ENCODE peak calls at places on chromosomes 3 and 15, in six cellular contexts. H is GM23248, Y is HCT116, N is PC-3, V is hepatocyte, G is GM23338. B is an unnamed sample. For H3K9me2, the result is how much of the 10 kb centered on the place peaks cover.

GRCh38 chr3:138220788-138221187 is 33.7 kb downstream of the ARMC8 start:
- DNase-seq in G (no peak), Y (no peak), V (no peak), H (no peak), N (peak), B (no peak)

GRCh38 chr3:40200754-40201316 is 108.7 kb upstream of the EIF1B start:
- DNase-seq in Y (no peak), H (no peak), V (no peak), G (no peak), N (no peak), B (no peak)

GRCh38 chr15:51288143-51289065 is 50.0 kb downstream of the CYP19A1 start:
- DNase-seq in V (peak), H (peak), Y (no peak), G (no peak), N (no peak), B (no peak)

GRCh38 chr3:42601898-42602581 is 1.6 kb downstream of the NKTR start:
- DNase-seq in Y (no peak), V (peak), G (peak), N (peak), H (peak), B (peak)

GRCh38 chr15:69304176-69304533 is 5.4 kb downstream of the PAQR5 start:
- DNase-seq in Y (peak), H (peak), N (peak), G (no peak), V (peak), B (no peak)

GRCh38 chr3:12471228-12471627 is 13.1 kb upstream of the TSEN2 start:
- DNase-seq in V (peak), G (peak), H (no peak), N (peak), Y (peak), B (no peak)

GRCh38 chr3:78878011-78878410 is 889.8 kb downstream of the ROBO1 start:
- DNase-seq in G (no peak), N (no peak), V (no peak), H (peak), Y (no peak), B (no peak)

GRCh38 chr3:62587169-62587568 is 213.8 kb upstream of the FEZF2 start:
- DNase-seq in N (peak), Y (no peak), V (no peak), H (peak), G (no peak), B (no peak)

GRCh38 chr3:126937533-126938432 is 45.1 kb upstream of the PLXNA1 start:
- DNase-seq in Y (no peak), N (peak), G (no peak), H (no peak), V (no peak), B (no peak)

GRCh38 chr3:192879346-192880031 is 38.2 kb downstream of the MB21D2 start:
- DNase-seq in Y (peak), G (peak), N (peak), V (peak), H (peak), B (no peak)

GRCh38 chr3:194727435-194728128 is 41.9 kb downstream of the FAM43A start:
- DNase-seq in N (peak), Y (no peak), G (no peak), V (no peak), H (peak), B (no peak)

GRCh38 chr3:66993082-66993481 is 5.0 kb upstream of the KBTBD8 start:
- DNase-seq in G (peak), Y (no peak), H (no peak), V (no peak), N (no peak), B (no peak)

GRCh38 chr15:100726070-100726420 is 123.7 kb downstream of the ASB7 start:
- DNase-seq in Y (no peak), V (no peak), H (no peak), G (no peak), N (no peak), B (no peak)

GRCh38 chr3:127978636-127979035 is 63.6 kb downstream of the KBTBD12 start:
- DNase-seq in V (no peak), H (peak), Y (no peak), N (no peak), G (no peak), B (no peak)

GRCh38 chr3:50961361-50961760 is 286.6 kb downstream of the DOCK3 start:
- DNase-seq in G (no peak), Y (no peak), V (no peak), N (no peak), H (no peak), B (no peak)

GRCh38 chr3:23945903-23946751 is 1.0 kb downstream of the NR1D2 start:
- DNase-seq in H (peak), Y (peak), G (peak), N (peak), V (peak), B (peak)

GRCh38 chr3:36740822-36741221 is 23.5 kb downstream of the DCLK3 start:
- DNase-seq in V (no peak), H (no peak), N (no peak), G (no peak), Y (no peak), B (no peak)

GRCh38 chr3:100810671-100811070 is 101.4 kb downstream of the TFG start:
- DNase-seq in V (no peak), G (no peak), H (peak), N (no peak), Y (no peak), B (no peak)

GRCh38 chr3:118760611-118761606 is 273.7 kb downstream of the IGSF11 start:
- DNase-seq in H (no peak), Y (no peak), V (peak), N (no peak), G (peak), B (no peak)

GRCh38 chr3:197408177-197408957 is 110.0 kb upstream of the DLG1 start:
- DNase-seq in G (no peak), Y (no peak), N (peak), H (no peak), V (peak), B (no peak)

GRCh38 chr3:94494992-94495391 is 432.1 kb downstream of the NSUN3 start:
- DNase-seq in N (no peak), H (no peak), V (no peak), G (no peak), Y (no peak), B (no peak)

GRCh38 chr3:54951405-54951804 is 23.5 kb upstream of the LRTM1 start:
- DNase-seq in Y (no peak), G (peak), H (peak), V (peak), N (peak), B (peak)

GRCh38 chr3:63969866-63970265 is 53.4 kb downstream of the PSMD6 start:
- DNase-seq in N (no peak), V (no peak), Y (no peak), G (no peak), H (no peak), B (no peak)

GRCh38 chr3:37693791-37694194 is 167.9 kb upstream of the CTDSPL start:
- DNase-seq in H (no peak), Y (no peak), V (no peak), N (no peak), G (peak), B (no peak)

GRCh38 chr15:73954188-73955145 is 28.2 kb downstream of the LOXL1 start:
- DNase-seq in H (no peak), V (peak), Y (no peak), G (no peak), N (no peak), B (no peak)

GRCh38 chr15:83571820-83572707 is 81.9 kb upstream of the ADAMTSL3 start:
- DNase-seq in N (peak), H (peak), V (peak), Y (peak), G (peak), B (peak)

GRCh38 chr15:69298697-69299441 is at the start of gene PAQR5:
- DNase-seq in Y (no peak), N (peak), V (peak), G (peak), H (peak), B (no peak)

GRCh38 chr3:157586293-157586692 is 83.1 kb upstream of the VEPH1 start:
- DNase-seq in H (no peak), N (no peak), V (no peak), Y (no peak), G (no peak), B (no peak)

GRCh38 chr15:60399246-60399915 is 1.6 kb upstream of the ANXA2 start:
- DNase-seq in V (no peak), G (peak), Y (no peak), N (no peak), H (peak), B (no peak)

GRCh38 chr3:72288955-72289707 is 504.2 kb upstream of the PROK2 start:
- DNase-seq in V (peak), N (no peak), H (peak), G (peak), Y (no peak), B (peak)

DNA sequence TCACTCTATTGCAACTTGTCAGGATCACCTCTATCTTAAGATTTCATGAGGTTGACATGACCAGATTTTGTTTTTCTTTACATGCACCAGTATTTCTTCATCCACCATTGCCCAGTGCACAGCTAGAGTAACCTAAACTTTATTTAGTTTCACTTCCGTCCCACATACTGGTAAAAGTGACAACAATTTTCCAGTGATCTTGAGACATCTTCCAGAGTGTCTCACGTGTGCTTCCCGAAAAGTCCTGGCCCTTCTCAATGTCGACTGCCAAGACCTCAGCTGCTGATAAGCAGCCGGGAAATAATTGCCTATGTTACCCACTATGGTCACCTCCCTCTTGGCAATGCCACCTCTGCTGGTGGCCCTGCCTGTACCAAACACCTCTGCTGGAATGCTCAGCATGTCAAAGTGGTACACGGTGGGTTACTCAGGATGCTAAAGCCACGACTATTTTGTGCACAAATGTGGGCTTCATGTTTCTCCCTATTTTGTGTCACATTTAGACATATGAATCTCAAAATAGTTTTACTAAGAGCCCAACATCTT is 379.7 kb upstream of the TGFBR2 start:
- DNase-seq in V (no peak), G (no peak), N (no peak), Y (no peak), H (no peak), B (no peak)
- H3K9me2 ChIP-seq in V (under half), G (under half), N (under half), Y (under half), H (under half), B (under half)

DNA sequence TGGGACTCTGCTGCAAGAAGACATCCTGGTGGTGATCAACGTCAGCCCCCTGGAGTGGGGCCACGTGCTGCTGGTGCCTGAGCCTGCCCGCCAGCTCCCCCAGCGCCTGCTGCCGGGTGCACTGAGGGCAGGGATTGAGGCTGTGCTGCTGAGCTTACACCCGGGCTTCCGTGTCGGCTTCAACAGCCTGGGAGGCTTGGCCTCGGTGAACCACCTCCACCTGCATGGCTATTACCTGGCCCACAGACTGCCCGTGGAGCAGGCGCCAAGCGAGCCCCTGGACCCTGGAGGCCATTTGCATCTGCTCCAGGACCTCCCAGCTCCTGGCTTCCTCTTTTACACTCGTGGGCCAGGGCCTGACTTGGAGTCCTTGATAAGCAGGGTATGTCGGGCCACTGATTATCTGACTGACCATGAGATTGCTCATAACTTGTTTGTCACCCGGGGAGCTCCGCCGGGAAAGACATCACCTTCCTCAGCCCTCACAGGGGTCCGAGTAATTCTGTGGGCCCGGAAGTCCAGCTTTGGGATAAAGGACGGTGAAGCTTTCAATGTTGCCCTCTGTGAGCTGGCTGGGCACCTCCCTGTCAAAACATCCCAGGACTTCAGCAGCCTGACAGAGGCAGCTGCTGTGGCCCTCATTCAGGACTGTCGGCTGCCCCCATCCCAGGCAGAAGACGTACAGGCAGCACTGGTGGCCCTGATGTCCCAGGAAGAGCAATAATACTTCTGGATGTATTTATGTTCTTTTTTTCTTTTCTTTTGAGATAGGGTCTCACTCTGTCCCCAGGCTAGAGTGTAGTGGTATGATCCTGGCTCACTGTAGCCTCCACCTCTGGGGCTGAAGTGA is 7.6 kb downstream of the GDPGP1 start:
- DNase-seq in H (no peak), V (no peak), Y (no peak), N (no peak), G (peak), B (no peak)
- H3K9me2 ChIP-seq in H (under half), V (under half), Y (under half), N (under half), G (under half), B (under half)

GRCh38 chr3:129593595-129594339 is 12.7 kb downstream of the PLXND1 start:
- DNase-seq in Y (no peak), G (peak), H (peak), V (no peak), N (no peak), B (peak)

GRCh38 chr3:129596194-129597086 is 10.0 kb downstream of the PLXND1 start:
- DNase-seq in Y (no peak), G (peak), N (no peak), V (peak), H (peak), B (no peak)

GRCh38 chr3:129593230-129593594 is 13.3 kb downstream of the PLXND1 start:
- DNase-seq in Y (no peak), G (no peak), N (no peak), H (peak), V (no peak), B (no peak)

GRCh38 chr3:129595544-129596193 is 10.8 kb downstream of the PLXND1 start:
- DNase-seq in H (no peak), G (no peak), V (no peak), N (no peak), Y (no peak), B (no peak)

DNA sequence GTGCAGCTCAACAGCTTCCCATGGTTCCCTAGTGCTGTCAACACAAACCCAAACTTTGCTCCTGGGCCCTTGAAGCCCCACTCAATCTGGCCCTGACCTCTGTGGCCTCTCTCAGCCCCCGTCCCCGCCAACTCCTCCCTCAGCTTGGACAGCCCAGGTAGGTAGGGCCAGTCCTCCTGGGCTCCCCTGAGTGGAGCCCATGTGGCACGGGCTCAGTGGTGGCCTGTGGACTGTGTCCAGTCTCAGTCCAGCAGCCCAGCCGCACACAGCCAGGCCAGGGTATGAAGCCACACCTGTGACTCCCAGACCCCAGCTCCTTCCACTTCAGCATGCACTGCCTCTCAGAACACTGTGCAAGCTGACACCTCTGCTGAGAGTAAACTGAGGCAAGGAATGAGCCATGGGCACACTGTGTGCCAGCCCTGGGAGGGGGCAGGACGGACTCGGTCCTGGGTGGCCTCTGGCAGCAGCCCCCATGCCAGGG is 11.5 kb downstream of the PLXND1 start:
- DNase-seq in H (no peak), Y (no peak), G (no peak), N (no peak), V (no peak), B (no peak)
- H3K9me2 ChIP-seq in H (under half), Y (under half), G (under half), N (under half), V (under half), B (under half)

GRCh38 chr3:61090770-61091169 is 160.5 kb downstream of the FHIT start:
- DNase-seq in N (no peak), G (no peak), V (no peak), Y (no peak), H (no peak), B (no peak)

GRCh38 chr3:61093364-61093763 is 157.9 kb downstream of the FHIT start:
- DNase-seq in H (no peak), V (no peak), N (no peak), Y (no peak), G (no peak), B (no peak)

GRCh38 chr3:61094608-61095007 is 156.6 kb downstream of the FHIT start:
- DNase-seq in G (no peak), H (no peak), N (peak), Y (no peak), V (no peak), B (no peak)
- H3K9me2 ChIP-seq in G (under half), H (under half), N (under half), Y (under half), V (under half), B (under half)

GRCh38 chr3:49625071-49625470 is 49.1 kb upstream of the APEH start:
- DNase-seq in Y (no peak), N (no peak), G (no peak), V (no peak), H (no peak), B (no peak)

GRCh38 chr3:49620728-49621127 is 53.4 kb upstream of the APEH start:
- DNase-seq in H (no peak), V (no peak), Y (no peak), G (no peak), N (no peak), B (no peak)

GRCh38 chr3:49625971-49626640 is 48.0 kb upstream of the APEH start:
- DNase-seq in N (no peak), H (peak), G (no peak), V (no peak), Y (no peak), B (no peak)

GRCh38 chr3:49619649-49620048 is 54.5 kb upstream of the APEH start:
- DNase-seq in H (peak), V (no peak), N (peak), G (no peak), Y (no peak), B (no peak)

DNA sequence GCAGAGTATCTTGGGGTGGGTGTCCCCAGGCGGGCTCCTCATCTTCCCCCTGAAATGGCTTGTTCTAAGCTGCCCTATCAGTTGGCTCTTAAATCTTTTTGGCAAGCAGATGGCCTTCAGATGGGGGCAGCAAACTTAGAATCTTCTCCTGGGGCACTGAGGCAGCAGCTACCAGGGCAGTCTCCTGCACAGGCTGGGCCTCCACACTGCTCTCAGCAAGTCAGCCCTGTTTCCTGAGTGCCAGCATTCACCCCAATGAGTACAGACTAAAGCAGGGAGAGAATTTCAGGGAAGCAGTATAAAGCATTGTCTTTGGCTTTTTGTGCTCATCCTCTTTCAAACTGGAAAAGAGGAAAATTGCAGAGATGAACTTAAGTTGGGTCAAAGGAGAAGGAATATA is 51.1 kb upstream of the APEH start:
- DNase-seq in N (no peak), V (no peak), Y (no peak), H (no peak), G (no peak), B (no peak)
- H3K9me2 ChIP-seq in N (under half), V (under half), Y (under half), H (under half), G (under half), B (under half)

GRCh38 chr15:66210684-66211083 is 42.9 kb downstream of the MEGF11 start:
- DNase-seq in N (no peak), Y (no peak), V (no peak), G (no peak), H (no peak), B (no peak)

GRCh38 chr15:66214236-66214635 is 39.3 kb downstream of the MEGF11 start:
- DNase-seq in H (no peak), G (no peak), Y (no peak), V (no peak), N (no peak), B (no peak)

GRCh38 chr15:66215811-66216210 is 37.7 kb downstream of the MEGF11 start:
- DNase-seq in Y (no peak), G (no peak), N (no peak), V (no peak), H (no peak), B (no peak)

GRCh38 chr15:66212471-66212870 is 41.1 kb downstream of the MEGF11 start:
- DNase-seq in N (no peak), H (no peak), Y (no peak), V (no peak), G (no peak), B (no peak)

DNA sequence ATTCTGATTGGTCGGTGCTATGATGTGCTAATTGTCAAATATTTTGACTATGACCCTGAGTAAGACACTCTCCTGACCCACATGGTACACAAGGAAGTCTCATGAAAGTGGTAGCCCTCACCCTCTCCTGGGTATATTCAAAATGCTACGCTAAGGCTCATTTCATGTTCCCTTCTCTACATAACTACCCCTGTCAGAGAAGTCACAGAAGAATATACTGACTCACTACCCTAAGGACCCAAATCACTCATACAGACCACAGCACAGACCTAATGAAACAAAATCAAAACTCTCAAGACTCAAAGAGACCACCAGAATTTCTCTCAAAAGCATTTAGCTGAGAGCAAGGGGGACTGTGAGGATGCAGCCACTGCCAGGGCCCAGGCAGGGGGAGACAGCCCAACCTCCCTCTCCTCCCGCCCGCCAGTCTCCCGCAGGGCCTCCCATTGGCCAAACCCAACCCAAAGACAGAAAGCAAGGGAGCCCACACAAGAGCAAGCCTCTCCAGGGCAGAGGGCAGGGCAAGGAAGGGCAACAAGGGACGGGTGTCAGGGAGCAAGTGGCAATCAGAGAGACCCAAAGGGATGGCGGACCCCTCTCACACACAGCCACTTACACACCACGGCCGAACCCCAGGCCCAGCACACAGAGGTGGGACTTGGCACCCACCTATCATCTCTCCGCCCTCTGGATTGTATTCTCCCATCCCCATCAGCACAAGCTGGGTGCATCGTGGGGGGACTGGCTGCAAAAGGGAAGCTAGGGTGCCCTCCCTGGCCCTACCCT is 41.7 kb downstream of the MEGF11 start:
- DNase-seq in H (no peak), V (no peak), G (no peak), Y (no peak), N (no peak), B (no peak)
- H3K9me2 ChIP-seq in H (under half), V (under half), G (under half), Y (under half), N (under half), B (under half)

B was measured in OCI-LY7.